ENCODE peak calls at places on chromosomes 16 and 17, in five cellular contexts. R is HL-60, P is SK-N-SH, D is H1, J is K562. U is an unnamed sample.

GRCh38 chr16:80122155-80122554 is 418.6 kb upstream of the DYNLRB2 start:
- DNase-seq in P (peak; percentile 40), J (no peak), R (no peak), D (no peak), U (no peak)

GRCh38 chr16:84303023-84303422 is 8.3 kb downstream of the WFDC1 start:
- DNase-seq in R (no peak), D (no peak), J (no peak), P (no peak), U (no peak)

GRCh38 chr16:81695431-81695890 is 83.6 kb upstream of the PLCG2 start:
- DNase-seq in P (no peak), D (no peak), J (no peak), R (no peak), U (no peak)

GRCh38 chr16:88359008-88359407 is 23.8 kb upstream of the ZNF469 start:
- DNase-seq in P (peak; percentile 22), D (no peak), R (no peak), J (no peak), U (no peak)

GRCh38 chr17:28895794-28896447 is 1.6 kb downstream of the FLOT2 start:
- DNase-seq in J (no peak), D (no peak), R (no peak), P (no peak), U (no peak)

GRCh38 chr17:13362341-13363122 is 239.2 kb downstream of the HS3ST3A1 start:
- DNase-seq in J (no peak), P (no peak), R (no peak), D (no peak), U (no peak)

GRCh38 chr16:85902366-85903155 is 3.6 kb downstream of the IRF8 start:
- DNase-seq in J (no peak), R (no peak), D (no peak), P (no peak), U (no peak)

GRCh38 chr17:48127371-48128051 is 19.9 kb downstream of the SNX11 start:
- DNase-seq in J (no peak), P (no peak), D (no peak), R (no peak), U (no peak)

GRCh38 chr17:73595068-73595865 is 49.0 kb downstream of the SDK2 start:
- DNase-seq in D (peak; percentile 85), P (peak; percentile 96), J (peak; percentile 27), R (no peak), U (no peak)

GRCh38 chr16:9260665-9261064 is 169.2 kb downstream of the HAPSTR1 start:
- DNase-seq in J (no peak), R (no peak), D (no peak), P (no peak), U (peak; percentile 40)

GRCh38 chr16:72621651-72622050 is 426.3 kb downstream of the ZFHX3 start:
- DNase-seq in R (no peak), D (no peak), P (no peak), J (no peak), U (no peak)

GRCh38 chr17:67546578-67547527 is 169.8 kb downstream of the PITPNC1 start:
- DNase-seq in P (no peak), J (no peak), R (peak; percentile 37), D (no peak), U (no peak)

GRCh38 chr17:58046230-58047094 is 36.8 kb upstream of the DYNLL2 start:
- DNase-seq in R (no peak), P (no peak), D (peak; percentile 59), J (no peak), U (no peak)

GRCh38 chr17:48577330-48577945 is 712 bp downstream of the HOXB4 start:
- DNase-seq in R (no peak), D (no peak), J (no peak), P (no peak), U (no peak)

GRCh38 chr16:88681709-88682451 is 4.4 kb downstream of the SNAI3 start:
- DNase-seq in J (no peak), P (peak; percentile 37), R (peak; percentile 79), D (no peak), U (no peak)

GRCh38 chr16:68065716-68066305 is 19.4 kb upstream of the NFATC3 start:
- DNase-seq in P (no peak), D (no peak), R (no peak), J (no peak), U (no peak)

GRCh38 chr17:4645642-4646041 is 4.2 kb upstream of the ALOX15 start:
- DNase-seq in D (no peak), P (no peak), R (no peak), J (no peak), U (no peak)

GRCh38 chr16:22934786-22935185 is 120.8 kb downstream of the HS3ST2 start:
- DNase-seq in D (no peak), J (no peak), R (no peak), P (no peak), U (no peak)

GRCh38 chr17:50575581-50576210 is 15.2 kb downstream of the CACNA1G start:
- DNase-seq in J (no peak), R (no peak), D (peak; percentile 73), P (no peak), U (no peak)

GRCh38 chr17:44024271-44024663 is 9.5 kb upstream of the TMEM101 start:
- DNase-seq in J (no peak), D (no peak), P (peak; percentile 68), R (no peak), U (no peak)

GRCh38 chr16:68802190-68802589 is 41.1 kb upstream of the TANGO6 start:
- DNase-seq in R (no peak), P (no peak), J (no peak), D (no peak), U (no peak)

GRCh38 chr16:47320546-47321315 is 140.1 kb downstream of the ITFG1 start:
- DNase-seq in P (peak; percentile 3), R (no peak), J (no peak), D (no peak), U (no peak)

GRCh38 chr16:12767897-12768296 is 35.8 kb downstream of the CPPED1 start:
- DNase-seq in J (no peak), R (no peak), P (no peak), D (no peak), U (no peak)

GRCh38 chr17:67519801-67520251 is 142.7 kb downstream of the PITPNC1 start:
- DNase-seq in D (no peak), P (no peak), R (no peak), J (no peak), U (no peak)

GRCh38 chr16:59090501-59090900 is 356.4 kb upstream of the GOT2 start:
- DNase-seq in R (no peak), P (no peak), J (no peak), D (no peak), U (no peak)

GRCh38 chr17:27352481-27353460 is 58.9 kb downstream of the WSB1 start:
- DNase-seq in P (no peak), R (no peak), D (no peak), J (peak; percentile 34), U (no peak)

GRCh38 chr17:73906896-73907600 is 262.8 kb upstream of the SDK2 start:
- DNase-seq in D (no peak), J (no peak), P (no peak), R (no peak), U (no peak)

GRCh38 chr16:17377360-17378324 is 93.1 kb downstream of the XYLT1 start:
- DNase-seq in P (no peak), J (no peak), R (no peak), D (no peak), U (no peak)

GRCh38 chr17:3887811-3888210 is 5.0 kb downstream of the CAMKK1 start:
- DNase-seq in P (no peak), J (peak; percentile 36), D (no peak), R (no peak), U (no peak)

GRCh38 chr17:5838661-5839300 is 231.4 kb upstream of the WSCD1 start:
- DNase-seq in J (no peak), R (no peak), D (no peak), P (no peak), U (no peak)
- TF ChIP-seq GABPA in J (no peak), R (no peak), D (no peak), P (no peak), U (no peak)

GRCh38 chr17:18248811-18249210 is 9.7 kb downstream of the FLII start:
- DNase-seq in R (no peak), D (no peak), P (no peak), J (no peak), U (no peak)

GRCh38 chr17:18248300-18248731 is 10.2 kb downstream of the FLII start:
- DNase-seq in J (peak; percentile 57), R (no peak), P (peak; percentile 90), D (peak; percentile 76), U (peak; percentile 56)

GRCh38 chr17:18246880-18247612 is 11.5 kb downstream of the FLII start:
- DNase-seq in P (peak; percentile 87), J (peak; percentile 90), D (peak; percentile 98), R (no peak), U (no peak)

GRCh38 chr17:18246109-18246725 is 12.3 kb downstream of the FLII start:
- DNase-seq in P (no peak), J (no peak), R (no peak), D (no peak), U (no peak)

GRCh38 chr17:18247613-18248001 is 10.9 kb downstream of the FLII start:
- DNase-seq in R (no peak), P (no peak), J (no peak), D (no peak), U (no peak)
- TF ChIP-seq GABPA in R (no peak), P (no peak), J (no peak), D (no peak), U (no peak)

GRCh38 chr16:55943257-55943656 is 68.1 kb upstream of the CES5A start:
- DNase-seq in J (no peak), R (no peak), P (no peak), D (no peak), U (no peak)
- TF ChIP-seq GABPA in J (no peak), R (no peak), P (no peak), D (no peak), U (no peak)

GRCh38 chr17:79136596-79136995 is 62.0 kb downstream of the ENGASE start:
- DNase-seq in P (peak; percentile 80), J (no peak), D (no peak), R (no peak), U (no peak)
- TF ChIP-seq GABPA in P (no peak), J (no peak), D (no peak), R (no peak), U (no peak)

DNA sequence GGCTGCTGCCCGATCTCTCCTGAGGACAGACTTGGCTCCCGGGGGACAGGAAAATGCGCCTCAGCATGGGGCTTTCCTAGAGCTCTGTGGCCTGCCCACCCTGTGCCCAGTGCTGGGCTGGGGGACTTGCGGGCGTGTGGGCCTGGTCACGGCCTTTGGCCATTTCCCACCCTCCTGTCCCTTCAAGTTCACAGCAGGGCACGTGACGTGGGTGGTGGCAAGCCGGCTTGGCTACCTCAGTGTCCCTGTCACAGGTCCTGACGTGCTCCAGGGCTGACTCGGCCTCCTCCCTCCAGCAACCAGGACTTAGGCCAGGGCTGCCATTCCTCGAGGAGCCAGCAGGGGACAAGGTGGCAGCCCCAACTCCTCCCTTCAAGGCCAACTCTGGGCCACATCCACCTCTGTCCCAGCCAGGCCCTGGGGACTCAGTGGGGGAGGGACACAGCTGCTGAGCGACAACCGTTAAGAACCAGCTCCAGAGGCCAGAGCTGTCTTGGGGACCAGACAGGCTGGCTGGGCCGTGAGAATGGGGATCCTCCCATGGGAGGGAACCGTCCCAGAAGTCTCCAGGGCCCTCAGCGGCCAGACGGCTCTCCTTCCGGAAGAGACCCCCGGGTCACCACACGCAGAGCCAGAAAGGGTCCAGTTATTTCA is 981 bp upstream of the UNC13D start:
- DNase-seq in D (peak; percentile 87), P (peak; percentile 93), J (peak; percentile 79), R (peak; percentile 96), U (peak; percentile 86)
- TF ChIP-seq GABPA in D (peak; percentile 35), P (no peak), J (no peak), R (no peak), U (no peak)

GRCh38 chr16:4570086-4570485 is 13.9 kb downstream of the C16orf96 start:
- DNase-seq in J (no peak), P (no peak), D (no peak), R (no peak), U (no peak)
- TF ChIP-seq GABPA in J (no peak), P (no peak), D (no peak), R (no peak), U (no peak)

U was measured in HepG2.